ENCODE peak calls at places on chromosomes 6 and 20, in nine cellular contexts. A, C, W, B, M, Q, L, P and T are unnamed samples.
A peak's percentile ranks its signal among the peaks of the same experiment; 100 is the strongest.

GRCh38 chr6:140174509-140174908 is 800.1 kb upstream of the CITED2 start:
- DNase-seq in M (peak; percentile 97), P (no peak), A (no peak), L (no peak), W (peak; percentile 8), B (no peak), Q (no peak), C (no peak), T (peak; percentile 99)

GRCh38 chr20:48153105-48153504 is 367.8 kb upstream of the SULF2 start:
- DNase-seq in P (no peak), C (no peak), Q (no peak), M (no peak), L (no peak), B (no peak), A (no peak), W (no peak), T (no peak)

GRCh38 chr6:161027385-161027784 is 35.8 kb downstream of the MAP3K4 start:
- DNase-seq in Q (no peak), L (no peak), C (no peak), W (no peak), A (no peak), B (no peak), M (no peak), P (no peak), T (no peak)

GRCh38 chr20:50395258-50395729 is 114.9 kb upstream of the PTPN1 start:
- DNase-seq in P (no peak), C (no peak), L (no peak), B (no peak), A (no peak), W (no peak), Q (no peak), M (peak; percentile 37), T (peak; percentile 69)

GRCh38 chr20:5719861-5720401 is 30.3 kb upstream of the SHLD1 start:
- DNase-seq in M (peak; percentile 92), L (no peak), A (no peak), B (no peak), W (no peak), P (no peak), C (no peak), Q (no peak), T (peak; percentile 49)

GRCh38 chr6:129446272-129446851 is 263.6 kb downstream of the ARHGAP18 start:
- DNase-seq in A (no peak), C (no peak), L (no peak), Q (no peak), B (peak; percentile 47), W (no peak), M (no peak), P (no peak), T (no peak)

GRCh38 chr6:331622-332521 is 39.6 kb downstream of the DUSP22 start:
- DNase-seq in W (no peak), L (no peak), A (no peak), B (no peak), M (no peak), Q (no peak), P (no peak), C (peak; percentile 71), T (no peak)

GRCh38 chr20:51190783-51191180 is 167.9 kb upstream of the KCNG1 start:
- DNase-seq in L (no peak), W (no peak), B (no peak), C (no peak), P (no peak), A (no peak), M (no peak), Q (no peak), T (no peak)

GRCh38 chr6:26022166-26022510 is 59.5 kb downstream of the TRIM38 start:
- DNase-seq in W (peak; percentile 71), L (peak; percentile 60), Q (peak; percentile 55), C (peak; percentile 88), M (peak; percentile 77), A (peak; percentile 82), P (peak; percentile 45), B (peak; percentile 67), T (peak; percentile 92)

GRCh38 chr6:127301199-127301700 is 34.6 kb downstream of the RNF146 start:
- DNase-seq in Q (no peak), B (no peak), A (no peak), L (no peak), W (no peak), C (no peak), P (no peak), M (no peak), T (peak; percentile 28)

GRCh38 chr6:70315096-70315751 is 12.3 kb upstream of the COL9A1 start:
- DNase-seq in P (no peak), W (no peak), B (no peak), L (no peak), M (no peak), Q (no peak), C (no peak), A (no peak), T (no peak)

GRCh38 chr20:34538671-34539123 is 19.8 kb upstream of the MAP1LC3A start:
- DNase-seq in Q (peak; percentile 34), P (peak; percentile 77), M (peak; percentile 64), B (peak; percentile 78), C (peak; percentile 64), L (peak; percentile 62), W (no peak), A (peak; percentile 62), T (peak; percentile 84)

GRCh38 chr20:23655551-23656211 is 17.9 kb upstream of the CST3 start:
- DNase-seq in B (no peak), C (no peak), M (no peak), L (no peak), P (no peak), Q (no peak), A (no peak), W (no peak), T (peak; percentile 13)

GRCh38 chr20:13786143-13786828 is 1.5 kb downstream of the NDUFAF5 start:
- DNase-seq in M (peak; percentile 49), C (no peak), P (no peak), B (no peak), Q (no peak), L (no peak), W (no peak), A (no peak), T (no peak)

GRCh38 chr20:57611605-57612311 is 8.5 kb downstream of the ZBP1 start:
- DNase-seq in M (no peak), B (no peak), C (no peak), Q (no peak), A (peak; percentile 1), W (no peak), L (no peak), P (no peak), T (no peak)

GRCh38 chr20:44594730-44595129 is 12.4 kb downstream of the PKIG start:
- DNase-seq in W (no peak), L (no peak), A (no peak), Q (no peak), B (no peak), C (no peak), P (no peak), M (peak; percentile 46), T (peak; percentile 74)
- H3K4me1 ChIP-seq in W (no peaks in the 10 kb centered on the region), L (peaks cover 6% of the 10 kb centered on the region), A (peaks cover under 1% of the 10 kb centered on the region), Q (peaks cover 10% of the 10 kb centered on the region), B (peaks cover 18% of the 10 kb centered on the region), C (peaks cover 87% of the 10 kb centered on the region), P (peaks cover 6% of the 10 kb centered on the region), M (peaks cover 41% of the 10 kb centered on the region), T (peaks cover 10% of the 10 kb centered on the region)

GRCh38 chr6:47016916-47017315 is 25.2 kb downstream of the ADGRF1 start:
- DNase-seq in W (no peak), A (no peak), B (peak; percentile 58), C (no peak), L (peak; percentile 58), Q (no peak), M (no peak), P (no peak), T (no peak)
- H3K27ac ChIP-seq in W (no peak overlapping the region), A (no peak overlapping the region), B (no peak overlapping the region), C (no peak overlapping the region), L (peak overlapping the region; percentile 84), Q (no peak overlapping the region), M (no peak overlapping the region), P (no peak overlapping the region), T (no peak overlapping the region)

GRCh38 chr20:52923123-52923543 is 49.0 kb upstream of the TSHZ2 start:
- DNase-seq in M (peak; percentile 53), W (no peak), A (peak; percentile 38), L (peak; percentile 87), Q (peak; percentile 10), B (peak; percentile 11), P (no peak), C (no peak), T (peak; percentile 99)

GRCh38 chr20:52924411-52925271 is 47.5 kb upstream of the TSHZ2 start:
- DNase-seq in L (no peak), M (no peak), B (no peak), Q (no peak), C (no peak), W (no peak), A (no peak), P (no peak), T (peak; percentile 51)

GRCh38 chr20:52921300-52921699 is 50.9 kb upstream of the TSHZ2 start:
- DNase-seq in Q (no peak), W (no peak), M (no peak), L (no peak), B (no peak), C (no peak), A (no peak), P (no peak), T (no peak)

GRCh38 chr20:52926505-52926904 is 45.7 kb upstream of the TSHZ2 start:
- DNase-seq in L (no peak), Q (no peak), W (no peak), M (no peak), B (no peak), C (no peak), P (no peak), A (no peak), T (peak; percentile 36)
- TF ChIP-seq EZH2phosphoT487 in L (no peak), Q (no peak), W (no peak), M (no peak), B (no peak), C (no peak), P (no peak), A (no peak), T (no peak)

GRCh38 chr20:62368303-62368628 is 1.2 kb upstream of the LAMA5 start:
- DNase-seq in W (no peak), M (no peak), Q (no peak), A (no peak), C (no peak), B (no peak), L (no peak), P (no peak), T (no peak)

GRCh38 chr20:62367483-62368302 is 581 bp upstream of the LAMA5 start:
- DNase-seq in B (peak; percentile 70), M (peak; percentile 61), L (peak; percentile 73), W (no peak), Q (no peak), A (peak; percentile 72), C (peak; percentile 66), P (peak; percentile 68), T (no peak)

GRCh38 chr20:62366370-62367135 is 559 bp downstream of the LAMA5 start:
- DNase-seq in C (peak; percentile 45), W (no peak), B (peak; percentile 91), L (peak; percentile 89), P (peak; percentile 82), A (peak; percentile 83), M (peak; percentile 71), Q (peak; percentile 28), T (no peak)

GRCh38 chr20:62365814-62366369 is 1.2 kb downstream of the LAMA5 start:
- DNase-seq in B (peak; percentile 67), M (peak; percentile 91), W (no peak), A (peak; percentile 84), L (peak; percentile 59), C (peak; percentile 53), P (no peak), Q (no peak), T (no peak)

DNA sequence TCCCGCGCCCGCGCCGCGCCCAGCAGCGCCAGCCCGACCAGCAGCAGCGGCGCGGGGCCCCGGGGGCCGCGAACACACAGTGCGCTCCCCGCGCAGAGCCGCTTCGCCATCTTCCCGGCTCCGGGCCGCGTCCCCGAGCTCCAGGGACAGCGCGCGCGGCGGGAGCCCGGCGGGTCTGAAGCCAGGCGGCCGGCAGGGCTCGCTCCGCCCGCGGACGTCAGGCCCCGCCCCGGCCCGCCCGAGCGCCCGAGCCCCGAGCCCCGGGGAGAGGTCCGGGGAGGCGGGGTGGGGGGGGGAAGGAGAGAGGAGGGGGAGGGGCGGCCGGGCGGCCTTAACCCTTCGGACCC is at the start of gene LAMA5:
- DNase-seq in W (no peak), M (peak; percentile 59), A (peak; percentile 89), B (peak; percentile 79), L (peak; percentile 93), C (peak; percentile 69), Q (peak; percentile 66), P (peak; percentile 94), T (peak; percentile 70)
- H3K4me1 ChIP-seq in W (peaks cover 73% of the 10 kb centered on the region), M (peaks cover 72% of the 10 kb centered on the region), A (peaks cover 75% of the 10 kb centered on the region), B (peaks cover 58% of the 10 kb centered on the region), L (peaks cover 71% of the 10 kb centered on the region), C (peaks cover 52% of the 10 kb centered on the region), Q (peaks cover 13% of the 10 kb centered on the region), P (peaks cover 82% of the 10 kb centered on the region), T (peaks cover 21% of the 10 kb centered on the region)